ENCODE peak calls at places on chromosomes 13 and 19, in five cellular contexts. R is esophagus squamous epithelium, J is choroid plexus epithelial cell, W is fibroblast of mammary gland, U is cardiac fibroblast. P is an unnamed sample.

GRCh38 chr13:71979616-71980015 is 112.6 kb upstream of the DACH1 start:
- DNase-seq in W (no peak), U (no peak), R (no peak), J (peak), P (no peak)

GRCh38 chr19:29277107-29277506 is 64.2 kb upstream of the UQCRFS1 start:
- DNase-seq in W (no peak), R (no peak), J (no peak), U (no peak), P (peak)

GRCh38 chr19:14114854-14115253 is 2.7 kb downstream of the PRKACA start:
- DNase-seq in U (peak), R (no peak), W (peak), J (peak), P (no peak)

GRCh38 chr19:6219592-6220290 is 60.0 kb downstream of the MLLT1 start:
- DNase-seq in W (no peak), U (peak), R (no peak), J (no peak), P (no peak)

GRCh38 chr13:75881109-75881775 is 245.1 kb downstream of the LMO7 start:
- DNase-seq in J (peak), U (no peak), R (no peak), W (no peak), P (no peak)

GRCh38 chr13:64130600-64130999 is 2715.0 kb upstream of the PCDH20 start:
- DNase-seq in R (no peak), J (no peak), U (peak), W (peak), P (no peak)

GRCh38 chr19:7998081-7998480 is 7.4 kb downstream of the ELAVL1 start:
- DNase-seq in R (no peak), J (no peak), U (no peak), W (peak), P (no peak)

GRCh38 chr19:1063909-1064660 is 2.9 kb upstream of the ARHGAP45 start:
- DNase-seq in J (no peak), R (no peak), U (no peak), W (no peak), P (no peak)

GRCh38 chr19:20928371-20928770 is 5.3 kb downstream of the ZNF85 start:
- DNase-seq in J (peak), U (peak), W (peak), R (no peak), P (no peak)

GRCh38 chr19:45254044-45254531 is 3.0 kb downstream of the MARK4 start:
- DNase-seq in R (no peak), U (no peak), J (no peak), W (no peak), P (no peak)

GRCh38 chr13:108302279-108302678 is 32.8 kb downstream of the TNFSF13B start:
- DNase-seq in U (no peak), W (no peak), J (no peak), R (no peak), P (no peak)

GRCh38 chr13:50156140-50156539 is 140.9 kb downstream of the KCNRG start:
- DNase-seq in U (peak), J (peak), R (no peak), W (peak), P (no peak)

GRCh38 chr13:38405216-38405615 is 55.6 kb downstream of the UFM1 start:
- DNase-seq in R (no peak), W (no peak), U (no peak), J (no peak), P (no peak)

GRCh38 chr19:30896551-30896950 is 452.7 kb downstream of the TSHZ3 start:
- DNase-seq in J (no peak), R (no peak), W (no peak), U (no peak), P (no peak)

GRCh38 chr19:14371321-14371821 is 9.9 kb upstream of the ADGRE5 start:
- DNase-seq in J (no peak), W (no peak), U (no peak), R (no peak), P (no peak)

GRCh38 chr13:111027481-111028439 is 87.3 kb upstream of the ARHGEF7 start:
- DNase-seq in R (no peak), J (no peak), W (peak), U (no peak), P (no peak)

GRCh38 chr19:48135411-48135810 is 24.8 kb upstream of the PLA2G4C start:
- DNase-seq in R (no peak), U (no peak), W (no peak), J (no peak), P (no peak)

GRCh38 chr13:41648314-41648935 is 191.1 kb downstream of the RGCC start:
- DNase-seq in U (peak), R (no peak), J (peak), W (no peak), P (no peak)

GRCh38 chr13:32253911-32254399 is 61.2 kb downstream of the ZAR1L start:
- DNase-seq in U (peak), J (no peak), W (no peak), R (no peak), P (no peak)

GRCh38 chr19:48628486-48629296 is 8.5 kb downstream of the DBP start:
- DNase-seq in W (no peak), U (no peak), R (no peak), J (peak), P (no peak)

GRCh38 chr19:29121684-29122083 is 91.3 kb downstream of the UQCRFS1 start:
- DNase-seq in R (no peak), J (no peak), W (peak), U (no peak), P (no peak)

GRCh38 chr13:47680752-47681151 is 320.3 kb downstream of the SUCLA2 start:
- DNase-seq in R (no peak), U (peak), J (peak), W (peak), P (no peak)

GRCh38 chr13:98311200-98311548 is 134.1 kb upstream of the RNF113B start:
- DNase-seq in W (no peak), J (no peak), R (no peak), U (no peak), P (no peak)

GRCh38 chr13:73268306-73268705 is 209.5 kb downstream of the KLF5 start:
- DNase-seq in U (peak), R (no peak), J (peak), W (peak), P (no peak)

GRCh38 chr13:54194233-54195024 is 1165.8 kb downstream of the OLFM4 start:
- DNase-seq in W (no peak), R (no peak), J (no peak), U (no peak), P (no peak)

GRCh38 chr13:97030705-97031452 is 36.6 kb upstream of the OXGR1 start:
- DNase-seq in W (peak), U (peak), J (peak), R (no peak), P (no peak)

GRCh38 chr13:31119966-31120733 is 41.6 kb downstream of the HSPH1 start:
- DNase-seq in U (peak), J (peak), R (no peak), W (peak), P (no peak)

GRCh38 chr13:23018143-23018542 is 162.6 kb upstream of the SGCG start:
- DNase-seq in R (no peak), W (no peak), J (no peak), U (no peak), P (no peak)

GRCh38 chr13:42548731-42549554 is 25.0 kb upstream of the TNFSF11 start:
- DNase-seq in J (peak), R (no peak), U (peak), W (peak), P (peak)

GRCh38 chr13:95643814-95644598 is 500 bp downstream of the DZIP1 start:
- DNase-seq in U (peak), W (peak), R (no peak), J (peak), P (no peak)

GRCh38 chr13:45411226-45411625 is 6.9 kb downstream of the SLC25A30 start:
- DNase-seq in J (no peak), R (no peak), U (no peak), W (no peak), P (no peak)

GRCh38 chr13:55563267-55563666 is 1577.5 kb upstream of the PRR20A start:
- DNase-seq in W (no peak), R (no peak), J (no peak), U (no peak), P (no peak)

GRCh38 chr19:49421039-49421877 is 2.0 kb downstream of the PTH2 start:
- DNase-seq in W (peak), U (peak), J (peak), R (no peak), P (no peak)

DNA sequence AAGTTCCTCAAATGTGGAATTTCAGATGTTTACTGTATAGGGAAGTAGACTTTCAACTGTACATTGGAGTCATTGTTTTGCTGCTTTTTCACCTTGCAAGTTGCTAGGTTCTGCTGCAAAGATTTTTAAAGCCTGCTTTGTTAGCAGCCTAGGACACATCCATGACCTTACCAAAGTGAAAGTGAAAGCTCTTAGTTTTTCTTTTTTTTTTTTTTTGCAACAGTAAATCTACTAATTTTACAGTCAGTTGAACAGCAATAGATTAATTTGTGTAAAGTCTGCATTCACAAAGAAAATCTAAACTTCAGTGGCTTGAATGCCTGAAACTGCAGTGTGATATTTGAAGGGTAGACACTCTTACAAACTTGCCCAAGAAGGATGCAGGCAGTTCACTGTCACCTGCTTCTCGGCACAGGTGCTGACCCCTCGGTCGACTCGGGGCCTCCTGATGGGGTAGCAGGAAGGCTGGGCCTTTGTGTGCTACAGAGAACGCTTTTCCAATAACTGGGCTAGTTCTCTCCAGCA is 5.0 kb upstream of the MTIF3 start:
- DNase-seq in U (no peak), J (peak), R (no peak), W (no peak), P (no peak)
- H3K4me3 ChIP-seq in U (no peak), J (peak), R (peak), W (no peak), P (peak)

GRCh38 chr19:51873097-51873496 is 14.7 kb downstream of the ZNF577 start:
- DNase-seq in U (no peak), W (no peak), J (no peak), R (no peak), P (no peak)
- H3K4me3 ChIP-seq in U (no peak), W (no peak), J (no peak), R (no peak), P (no peak)

GRCh38 chr19:12864721-12865715 is 16.2 kb downstream of the DNASE2 start:
- DNase-seq in R (no peak), U (no peak), W (no peak), J (no peak), P (no peak)

GRCh38 chr19:12868540-12869112 is 12.6 kb downstream of the DNASE2 start:
- DNase-seq in W (no peak), R (no peak), J (peak), U (no peak), P (no peak)

GRCh38 chr19:12865746-12866415 is 15.4 kb downstream of the DNASE2 start:
- DNase-seq in U (no peak), R (no peak), J (no peak), W (no peak), P (no peak)

GRCh38 chr19:12866416-12867119 is 14.7 kb downstream of the DNASE2 start:
- DNase-seq in W (no peak), U (no peak), R (no peak), J (no peak), P (no peak)

GRCh38 chr19:12867120-12868099 is 13.8 kb downstream of the DNASE2 start:
- DNase-seq in U (peak), W (peak), R (no peak), J (peak), P (no peak)
- H3K4me3 ChIP-seq in U (peak), W (peak), R (peak), J (peak), P (peak)

DNA sequence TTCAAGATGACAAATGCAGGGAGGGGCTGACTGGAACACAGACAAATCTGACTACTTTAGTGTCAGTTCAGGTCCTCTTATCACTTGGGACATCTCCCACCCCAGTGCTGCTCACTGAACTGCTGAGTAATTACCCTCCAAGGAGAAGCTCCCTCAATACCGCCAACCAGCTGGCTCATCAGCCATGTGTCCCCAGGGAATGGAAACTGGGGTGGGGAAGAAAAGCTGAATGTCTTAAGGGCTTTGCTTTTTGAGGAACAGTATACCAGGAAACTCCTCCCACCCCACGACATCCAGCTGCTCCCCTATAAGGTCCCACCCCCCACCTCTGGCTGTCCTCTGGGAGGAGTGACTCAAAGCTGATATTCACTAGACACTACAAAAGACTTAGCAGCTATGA is 2.0 kb downstream of the ZNF823 start:
- DNase-seq in U (peak), W (peak), R (no peak), J (peak), P (no peak)
- H3K4me3 ChIP-seq in U (no peak), W (no peak), R (peak), J (no peak), P (no peak)

DNA sequence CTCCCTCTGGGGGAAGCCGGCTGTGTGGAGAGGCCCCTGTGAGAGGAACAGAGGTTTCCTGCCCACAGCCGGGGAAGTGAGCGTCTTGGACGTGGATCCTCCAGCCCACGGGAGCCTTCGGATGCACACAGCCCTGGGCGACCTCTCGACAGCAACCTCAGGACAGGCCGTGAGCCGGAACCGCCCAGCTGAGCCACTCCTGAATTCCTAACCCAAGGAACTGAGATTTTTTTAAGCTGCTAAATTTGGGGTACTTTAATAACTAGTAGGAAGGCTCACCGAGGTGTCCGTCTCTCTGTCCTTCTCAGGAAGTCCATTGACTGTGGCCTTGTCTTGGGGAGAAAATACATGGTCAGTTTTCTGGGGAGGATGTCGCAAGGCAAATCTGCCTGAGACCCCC is 9.1 kb downstream of the LAIR1 start:
- DNase-seq in U (no peak), R (no peak), W (no peak), J (no peak), P (no peak)
- H3K4me3 ChIP-seq in U (no peak), R (no peak), W (no peak), J (no peak), P (no peak)

GRCh38 chr13:24083141-24083540 is 77.4 kb upstream of the SPATA13 start:
- DNase-seq in U (no peak), J (no peak), W (no peak), R (no peak), P (no peak)

GRCh38 chr13:24085662-24086061 is 74.9 kb upstream of the SPATA13 start:
- DNase-seq in J (no peak), R (no peak), W (no peak), U (no peak), P (no peak)

GRCh38 chr13:24081388-24081787 is 79.1 kb upstream of the SPATA13 start:
- DNase-seq in J (peak), U (peak), W (peak), R (no peak), P (no peak)

GRCh38 chr13:24086642-24087041 is 73.9 kb upstream of the SPATA13 start:
- DNase-seq in U (no peak), J (no peak), R (no peak), W (no peak), P (no peak)

GRCh38 chr13:24083722-24084421 is 76.6 kb upstream of the SPATA13 start:
- DNase-seq in R (no peak), U (no peak), W (no peak), J (no peak), P (no peak)
- H3K4me3 ChIP-seq in R (no peak), U (no peak), W (no peak), J (no peak), P (no peak)

GRCh38 chr19:35040826-35041547 is 534 bp upstream of the HPN start:
- DNase-seq in U (peak), W (no peak), R (peak), J (peak), P (no peak)
- H3K4me3 ChIP-seq in U (no peak), W (no peak), R (peak), J (no peak), P (no peak)

GRCh38 chr13:52600666-52601065 is 41.6 kb upstream of the HNRNPA1L2 start:
- DNase-seq in R (no peak), J (peak), W (peak), U (peak), P (no peak)

GRCh38 chr13:52599853-52600603 is 42.2 kb upstream of the HNRNPA1L2 start:
- DNase-seq in J (peak), R (no peak), U (peak), W (peak), P (no peak)

GRCh38 chr13:52597676-52598075 is 44.6 kb upstream of the HNRNPA1L2 start:
- DNase-seq in W (no peak), U (no peak), R (no peak), J (no peak), P (no peak)

DNA sequence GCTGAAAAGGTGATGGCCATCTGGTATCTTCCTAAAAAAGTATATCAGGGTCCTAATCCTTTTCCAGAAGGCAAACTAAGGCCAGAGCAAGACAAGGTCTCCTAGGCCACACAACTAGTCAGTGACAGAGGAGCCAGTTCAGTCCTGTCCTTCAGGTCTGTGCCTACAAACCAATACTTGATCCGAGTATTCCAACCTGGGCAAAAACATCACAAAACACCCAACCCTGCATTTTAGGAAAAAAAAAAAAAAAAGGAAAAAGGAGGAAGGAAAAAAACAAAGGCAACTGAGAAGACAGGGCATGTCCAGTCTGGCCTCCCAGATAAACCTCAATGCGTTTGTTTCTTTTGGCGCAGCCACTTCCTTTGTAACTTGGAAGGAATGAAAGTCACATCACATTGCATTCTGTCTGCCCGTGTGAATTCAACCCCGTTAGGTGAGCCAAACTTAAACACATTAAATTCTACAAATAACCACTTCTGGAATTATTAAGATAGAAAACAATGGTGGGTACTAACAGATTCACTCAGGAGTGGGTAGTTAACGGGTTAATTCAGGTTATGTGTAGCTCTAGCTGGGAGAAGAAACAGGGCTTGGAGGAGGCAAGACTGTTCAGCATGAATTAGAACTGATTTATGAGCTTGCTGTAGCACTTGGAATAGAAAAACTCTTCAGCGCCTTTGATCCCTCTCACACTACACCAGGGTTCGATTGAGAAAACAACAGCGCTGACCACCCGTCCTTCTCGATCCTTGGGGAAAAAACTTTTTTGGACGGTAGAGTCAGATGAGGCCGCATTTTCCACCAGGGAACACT is 43.0 kb upstream of the HNRNPA1L2 start:
- DNase-seq in J (peak), R (no peak), W (peak), U (peak), P (no peak)
- H3K4me3 ChIP-seq in J (peak), R (peak), W (peak), U (peak), P (no peak)

DNA sequence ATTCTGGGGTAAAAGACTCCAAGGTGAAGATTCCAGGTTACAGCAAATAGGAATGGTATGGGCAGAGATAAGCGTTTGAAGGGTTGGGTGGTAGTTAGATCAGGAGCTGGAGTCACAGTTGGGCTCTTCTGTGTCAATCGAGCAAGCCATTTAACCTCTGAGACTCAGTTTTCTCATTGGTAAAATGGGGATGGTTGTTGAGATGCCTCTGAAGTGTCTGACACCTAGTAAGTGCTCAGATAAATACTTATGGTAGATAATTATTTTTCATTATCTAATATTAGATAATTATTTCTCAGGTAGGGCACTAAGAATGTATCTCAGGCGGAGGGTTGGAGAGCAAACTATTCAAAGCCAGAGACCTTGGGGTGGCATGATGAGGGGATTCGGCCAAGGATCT is 7.8 kb downstream of the LTBP4 start:
- DNase-seq in J (no peak), W (no peak), U (no peak), R (no peak), P (no peak)
- H3K4me3 ChIP-seq in J (no peak), W (no peak), U (no peak), R (peak), P (peak)

P was measured in GM12864.